ENCODE peak calls at places on chromosomes 5 and 9, in nine cellular contexts. M is right atrium auricular region; H is effector memory CD4-positive, alpha-beta T cell; Q is gastrocnemius medialis; S is left lung; N is lung; W is CD4-positive, alpha-beta T cell; I is neuronal stem cell; X is cardiac muscle cell. O is an unnamed sample. For H3K9me3, the result is how much of the 10 kb centered on the place peaks cover.

GRCh38 chr9:91778031-91778430 is 172.0 kb downstream of the ROR2 start:
- DNase-seq in H (no peak), N (no peak), S (no peak), X (peak), Q (no peak), W (no peak), I (no peak), M (no peak), O (no peak)

GRCh38 chr5:123518111-123518510 is 6.1 kb downstream of the CSNK1G3 start:
- DNase-seq in Q (no peak), M (no peak), X (no peak), N (no peak), S (no peak), W (no peak), I (no peak), H (no peak), O (no peak)

GRCh38 chr5:170420809-170421412 is 31.7 kb upstream of the KCNMB1 start:
- DNase-seq in X (peak), H (peak), I (peak), W (no peak), M (peak), N (peak), Q (no peak), S (no peak), O (peak)

GRCh38 chr5:156051972-156052371 is 275.0 kb upstream of the SGCD start:
- DNase-seq in N (no peak), M (no peak), X (no peak), W (no peak), S (no peak), H (no peak), I (no peak), Q (no peak), O (no peak)

GRCh38 chr5:142320851-142321560 is 3.8 kb downstream of the SPRY4 start:
- DNase-seq in X (peak), Q (no peak), S (no peak), N (no peak), W (no peak), H (no peak), M (no peak), I (peak), O (no peak)

GRCh38 chr5:149946118-149946517 is 1.5 kb upstream of the PDE6A start:
- DNase-seq in H (no peak), I (no peak), M (no peak), N (no peak), X (no peak), Q (no peak), W (no peak), S (no peak), O (no peak)

GRCh38 chr5:61657010-61657409 is 325.0 kb downstream of the ZSWIM6 start:
- DNase-seq in N (no peak), H (no peak), X (no peak), S (no peak), W (no peak), I (no peak), Q (no peak), M (no peak), O (no peak)

GRCh38 chr9:38334234-38334633 is 58.3 kb upstream of the ALDH1B1 start:
- DNase-seq in X (no peak), Q (no peak), W (no peak), I (no peak), H (no peak), S (no peak), N (no peak), M (no peak), O (no peak)

GRCh38 chr9:83140061-83140460 is 77.1 kb upstream of the RASEF start:
- DNase-seq in N (no peak), Q (no peak), I (no peak), W (no peak), X (no peak), S (no peak), H (no peak), M (no peak), O (no peak)

GRCh38 chr5:172142709-172143215 is 45.3 kb downstream of the STK10 start:
- DNase-seq in M (no peak), S (no peak), I (no peak), W (no peak), N (no peak), X (peak), Q (no peak), H (no peak), O (no peak)

GRCh38 chr9:99368341-99369326 is 146.6 kb downstream of the SEC61B start:
- DNase-seq in N (no peak), Q (peak), X (peak), I (peak), H (no peak), S (peak), W (no peak), M (peak), O (no peak)

GRCh38 chr5:126351138-126351537 is 72.1 kb upstream of the GRAMD2B start:
- DNase-seq in N (no peak), X (peak), S (no peak), Q (no peak), W (no peak), H (no peak), M (no peak), I (no peak), O (no peak)

GRCh38 chr9:115443890-115444289 is 325.9 kb upstream of the TNC start:
- DNase-seq in Q (no peak), M (no peak), H (no peak), W (no peak), S (no peak), N (no peak), X (no peak), I (no peak), O (no peak)

GRCh38 chr5:66041612-66042011 is 102.5 kb upstream of the SREK1 start:
- DNase-seq in Q (no peak), W (no peak), X (no peak), M (no peak), H (no peak), N (no peak), I (no peak), S (no peak), O (no peak)

GRCh38 chr9:128887049-128887448 is 5.1 kb downstream of the LRRC8A start:
- DNase-seq in H (no peak), N (no peak), S (no peak), W (no peak), M (no peak), I (no peak), X (no peak), Q (no peak), O (no peak)

GRCh38 chr5:41708604-41708940 is 161.7 kb downstream of the OXCT1 start:
- DNase-seq in Q (no peak), N (no peak), S (no peak), H (no peak), M (no peak), X (no peak), W (no peak), I (no peak), O (no peak)

GRCh38 chr5:147611483-147611882 is 101.6 kb upstream of the DPYSL3 start:
- DNase-seq in X (no peak), H (no peak), M (no peak), S (no peak), N (no peak), Q (no peak), W (no peak), I (no peak), O (no peak)

GRCh38 chr9:127980056-127980705 is 608 bp downstream of the EEIG1 start:
- DNase-seq in I (peak), S (no peak), W (peak), N (no peak), M (no peak), X (no peak), H (peak), Q (no peak), O (peak)

GRCh38 chr5:166562246-166562645 is 1729.2 kb upstream of the WWC1 start:
- DNase-seq in N (no peak), H (no peak), I (no peak), M (no peak), S (no peak), W (no peak), Q (no peak), X (peak), O (no peak)

GRCh38 chr9:20640331-20641187 is 18.3 kb upstream of the MLLT3 start:
- DNase-seq in Q (no peak), I (no peak), W (peak), X (peak), M (no peak), N (no peak), H (peak), S (no peak), O (peak)

GRCh38 chr9:14238044-14238443 is 75.9 kb downstream of the NFIB start:
- DNase-seq in Q (no peak), X (peak), S (no peak), W (no peak), I (no peak), M (no peak), N (no peak), H (no peak), O (no peak)

GRCh38 chr5:53482717-53483638 is 2.5 kb downstream of the FST start:
- DNase-seq in H (no peak), Q (peak), W (no peak), I (peak), M (no peak), N (peak), S (peak), X (peak), O (no peak)

GRCh38 chr9:111965566-111966019 is 69.0 kb downstream of the UGCG start:
- DNase-seq in S (no peak), N (no peak), I (no peak), M (no peak), W (no peak), X (peak), Q (no peak), H (no peak), O (no peak)

GRCh38 chr5:57128325-57128724 is 45.5 kb upstream of the GPBP1 start:
- DNase-seq in X (no peak), N (no peak), Q (no peak), I (no peak), H (no peak), M (no peak), S (no peak), W (no peak), O (no peak)

GRCh38 chr9:32578976-32579375 is 6.0 kb upstream of the NDUFB6 start:
- DNase-seq in X (no peak), N (no peak), Q (no peak), I (no peak), W (no peak), M (no peak), H (no peak), S (no peak), O (no peak)

GRCh38 chr9:116546711-116547581 is 140.2 kb upstream of the TRIM32 start:
- DNase-seq in W (no peak), N (no peak), X (peak), S (no peak), Q (no peak), M (no peak), I (no peak), H (no peak), O (no peak)

GRCh38 chr5:93359296-93359957 is 221.6 kb downstream of the NR2F1-AS1 start:
- DNase-seq in Q (no peak), X (peak), M (no peak), H (no peak), W (no peak), S (no peak), I (no peak), N (no peak), O (no peak)

GRCh38 chr9:6598249-6598725 is 47.2 kb downstream of the GLDC start:
- DNase-seq in S (no peak), H (no peak), I (no peak), W (no peak), Q (no peak), N (no peak), X (peak), M (no peak), O (no peak)

GRCh38 chr5:17463653-17464052 is 34.4 kb upstream of the TAF11L2 start:
- DNase-seq in Q (no peak), I (no peak), X (no peak), N (no peak), S (no peak), W (no peak), M (no peak), H (no peak), O (no peak)

GRCh38 chr5:62475072-62475471 is 62.5 kb downstream of the IPO11 start:
- DNase-seq in H (no peak), Q (no peak), X (peak), N (no peak), M (no peak), S (no peak), I (no peak), W (no peak), O (no peak)

GRCh38 chr9:130128782-130129424 is 43.3 kb upstream of the NCS1 start:
- DNase-seq in X (peak), W (peak), I (no peak), N (peak), S (peak), Q (peak), M (peak), H (peak), O (peak)

GRCh38 chr9:14438232-14438966 is 124.5 kb upstream of the NFIB start:
- DNase-seq in M (no peak), S (no peak), N (no peak), X (no peak), I (no peak), H (no peak), W (no peak), Q (no peak), O (no peak)

GRCh38 chr5:147303251-147303650 is 68.4 kb downstream of the STK32A start:
- DNase-seq in Q (no peak), N (peak), W (no peak), H (no peak), M (no peak), S (peak), I (no peak), X (no peak), O (no peak)

GRCh38 chr5:68646142-68646541 is 430.6 kb downstream of the PIK3R1 start:
- DNase-seq in X (peak), S (no peak), M (no peak), H (no peak), N (no peak), I (no peak), Q (no peak), W (no peak), O (no peak)

GRCh38 chr9:133874061-133874638 is 118.0 kb downstream of the VAV2 start:
- DNase-seq in M (no peak), I (no peak), H (no peak), S (no peak), W (no peak), X (peak), Q (no peak), N (no peak), O (no peak)

GRCh38 chr9:65405253-65405652 is 120.2 kb upstream of the FOXD4L5 start:
- DNase-seq in X (no peak), H (no peak), M (no peak), Q (no peak), W (no peak), S (no peak), N (no peak), I (no peak), O (no peak)
- H3K9me3 ChIP-seq in X (under half), H (under half), M (under half), Q (under half), W (under half), S (half or more), N (under half), I (under half), O (under half)

DNA sequence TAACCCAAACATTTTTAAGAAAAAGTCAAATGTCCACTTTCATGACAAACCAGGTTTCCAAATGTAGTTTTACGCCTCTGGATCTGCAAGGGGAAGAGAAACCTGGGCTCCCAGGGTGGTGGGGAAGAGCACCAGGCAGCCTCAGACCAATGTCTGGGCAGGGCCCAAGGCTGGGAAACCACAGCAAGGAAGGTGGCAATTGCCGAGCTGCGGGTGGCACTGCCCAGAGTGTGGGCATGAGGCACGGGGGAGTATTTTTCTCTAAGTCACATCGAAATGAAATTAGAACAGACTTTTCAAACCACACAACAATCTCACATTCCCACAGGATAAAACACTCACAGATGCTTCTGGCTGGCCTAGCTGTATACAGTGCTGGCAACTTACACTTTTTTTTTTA is 32.6 kb upstream of the RASGEF1C start:
- DNase-seq in I (no peak), N (no peak), X (no peak), M (no peak), H (no peak), W (no peak), Q (no peak), S (no peak), O (no peak)
- H3K9me3 ChIP-seq in I (under half), N (under half), X (under half), M (under half), H (under half), W (under half), Q (under half), S (half or more), O (under half)

DNA sequence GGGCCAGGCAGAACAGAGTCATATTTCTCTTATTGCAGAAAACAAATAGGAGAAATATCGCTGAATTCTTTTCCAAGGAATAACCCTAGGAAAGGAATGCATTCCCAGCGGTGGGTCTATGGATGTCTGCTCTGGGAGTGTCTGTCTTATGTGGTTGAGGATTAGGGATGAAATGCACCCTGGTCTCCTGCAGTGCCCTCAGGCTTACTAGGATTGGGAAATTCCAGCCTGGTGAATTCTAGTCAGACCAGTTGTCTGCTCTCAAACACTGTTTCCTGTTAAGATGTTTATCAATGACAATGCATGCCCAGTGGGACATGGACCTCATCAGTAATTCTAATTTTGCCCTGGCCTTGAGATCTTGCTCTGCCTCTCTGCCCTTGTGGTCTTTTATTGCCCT is 136.1 kb upstream of the ELAVL2 start:
- DNase-seq in X (no peak), M (no peak), W (no peak), Q (no peak), H (no peak), S (no peak), N (no peak), I (no peak), O (no peak)
- H3K9me3 ChIP-seq in X (under half), M (under half), W (under half), Q (under half), H (under half), S (under half), N (under half), I (under half), O (under half)

GRCh38 chr5:2681476-2681875 is 70.0 kb downstream of the IRX2 start:
- DNase-seq in H (no peak), N (no peak), I (no peak), Q (no peak), S (no peak), W (no peak), X (no peak), M (no peak), O (no peak)
- H3K9me3 ChIP-seq in H (under half), N (under half), I (under half), Q (under half), S (under half), W (under half), X (under half), M (under half), O (under half)

GRCh38 chr5:54965806-54966205 is 19.6 kb downstream of the ESM1 start:
- DNase-seq in I (no peak), W (no peak), Q (no peak), N (no peak), S (no peak), M (no peak), H (no peak), X (peak), O (no peak)

GRCh38 chr5:54956922-54957321 is 28.5 kb downstream of the ESM1 start:
- DNase-seq in I (no peak), N (no peak), Q (no peak), S (no peak), H (no peak), W (no peak), X (no peak), M (no peak), O (no peak)

GRCh38 chr5:54964405-54964804 is 21.0 kb downstream of the ESM1 start:
- DNase-seq in N (no peak), M (no peak), S (no peak), W (no peak), Q (no peak), H (no peak), I (no peak), X (no peak), O (no peak)

DNA sequence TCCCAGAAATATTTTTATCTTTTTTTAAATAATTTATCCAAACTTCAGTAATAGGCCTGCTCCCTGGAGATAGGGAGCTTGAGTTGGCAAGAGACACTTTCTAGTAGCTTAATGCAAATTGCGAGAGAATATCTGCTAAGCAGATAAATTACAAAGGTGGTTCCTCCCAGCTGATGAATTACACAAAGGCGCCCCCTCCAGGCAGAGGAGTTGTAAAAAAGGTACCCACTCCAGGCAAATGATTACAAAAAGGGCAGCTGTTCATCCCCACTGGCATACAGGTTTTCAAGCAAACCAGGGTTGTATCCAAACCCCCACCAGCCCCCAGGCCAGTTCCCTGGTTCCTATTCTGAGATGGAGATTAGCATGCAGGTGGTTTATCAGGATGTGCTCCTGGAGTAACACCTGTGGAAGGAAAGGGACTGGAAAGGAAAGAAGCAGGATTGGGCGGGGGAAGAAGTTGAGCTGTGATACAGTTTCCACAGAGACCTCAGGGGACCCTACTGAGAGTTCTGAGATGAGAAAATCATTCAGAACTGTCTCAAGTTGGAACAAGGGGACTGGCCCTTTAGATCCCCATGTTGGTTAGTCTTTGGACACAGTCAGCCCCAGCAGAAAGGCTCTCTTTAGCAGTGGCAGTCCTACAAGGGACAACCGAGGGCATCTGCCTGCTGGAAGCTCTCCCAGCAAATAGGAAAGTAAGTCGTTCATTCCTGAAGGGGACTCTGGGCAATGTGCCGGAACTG is 25.5 kb downstream of the ESM1 start:
- DNase-seq in Q (no peak), I (no peak), M (no peak), H (no peak), S (no peak), X (peak), W (no peak), N (no peak), O (no peak)
- H3K9me3 ChIP-seq in Q (under half), I (under half), M (under half), H (under half), S (under half), X (under half), W (under half), N (under half), O (under half)

DNA sequence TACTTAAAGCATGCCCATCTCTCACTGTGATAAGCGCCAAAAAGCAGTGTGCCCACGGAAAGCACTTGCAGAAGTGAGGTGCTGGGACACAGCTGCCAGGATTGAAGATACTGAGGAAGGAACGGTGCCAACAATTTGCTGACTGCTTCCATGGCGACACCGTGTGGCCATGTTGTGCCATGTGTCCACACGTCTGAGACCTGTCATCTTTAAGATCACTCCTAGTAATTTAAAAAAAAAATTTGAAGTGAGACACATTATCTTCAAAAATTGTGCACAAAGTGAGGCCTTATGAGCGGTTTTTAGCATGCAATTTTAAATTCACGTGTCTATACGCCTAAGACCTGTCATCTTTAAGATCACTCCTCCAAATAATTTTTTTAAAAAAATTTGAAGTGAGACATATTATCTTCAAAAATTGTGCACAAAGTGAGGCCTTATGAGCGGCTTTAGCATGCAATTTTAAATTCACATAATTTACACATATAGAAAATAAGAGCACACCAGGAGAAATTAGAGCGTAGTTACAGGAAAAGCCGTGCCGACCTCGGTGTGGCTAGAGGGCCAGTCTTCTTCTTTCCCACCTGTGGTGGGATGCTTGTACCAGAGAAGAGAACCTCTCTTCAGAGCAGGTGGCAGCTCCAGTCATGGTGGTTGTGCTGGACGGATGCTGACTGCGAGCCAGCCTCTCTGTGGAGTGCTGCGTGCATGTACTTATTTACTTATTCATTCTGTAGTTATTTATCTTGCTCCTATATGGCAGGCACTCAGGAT is 21.4 kb upstream of the FLT4 start:
- DNase-seq in X (peak), W (peak), I (peak), S (no peak), N (peak), M (no peak), H (no peak), Q (no peak), O (no peak)
- H3K9me3 ChIP-seq in X (under half), W (under half), I (under half), S (under half), N (under half), M (under half), H (under half), Q (under half), O (under half)